ENCODE peak calls at places on chromosomes 6 and 20, in four cellular contexts. I is WTC11, Z is HepG2, K is K562. T is an unnamed sample.

GRCh38 chr6:15781890-15782289 is 119.1 kb upstream of the DTNBP1 start:
- DNase-seq in I (no peak), Z (no peak), K (no peak), T (no peak)

GRCh38 chr20:63309261-63310071 is 16.5 kb downstream of the COL20A1 start:
- DNase-seq in I (peak), Z (peak), K (peak), T (peak)

GRCh38 chr20:8423482-8423881 is 291.4 kb downstream of the PLCB1 start:
- DNase-seq in I (no peak), Z (no peak), K (no peak), T (no peak)

GRCh38 chr6:35057449-35058030 is 83.6 kb downstream of the TCP11 start:
- DNase-seq in I (no peak), Z (no peak), K (no peak), T (no peak)

GRCh38 chr6:108293527-108294296 is 1.1 kb upstream of the AFG1L start:
- DNase-seq in I (no peak), Z (no peak), K (no peak), T (no peak)

GRCh38 chr20:58662142-58662473 is 11.0 kb downstream of the STX16 start:
- DNase-seq in I (no peak), Z (no peak), K (no peak), T (no peak)

GRCh38 chr6:52522151-52522626 is 54.7 kb downstream of the TRAM2 start:
- DNase-seq in I (no peak), Z (no peak), K (no peak), T (no peak)

GRCh38 chr20:53658327-53658726 is 64.7 kb upstream of the ZNF217 start:
- DNase-seq in I (no peak), Z (no peak), K (no peak), T (no peak)

GRCh38 chr20:3085571-3086072 is 1.1 kb upstream of the AVP start:
- DNase-seq in I (no peak), Z (no peak), K (no peak), T (no peak)

GRCh38 chr20:34065260-34065659 is 46.8 kb downstream of the EIF2S2 start:
- DNase-seq in I (no peak), Z (no peak), K (no peak), T (no peak)

GRCh38 chr6:155100087-155100486 is 105.0 kb downstream of the TIAM2 start:
- DNase-seq in I (no peak), Z (no peak), K (no peak), T (no peak)

GRCh38 chr6:30742316-30743098 is at the start of gene FLOT1:
- DNase-seq in I (peak), Z (peak), K (peak), T (peak)

GRCh38 chr20:14986656-14987055 is 649.2 kb upstream of the FLRT3 start:
- DNase-seq in I (no peak), Z (no peak), K (no peak), T (no peak)

GRCh38 chr20:36893801-36894200 is 17.9 kb downstream of the TLDC2 start:
- DNase-seq in I (no peak), Z (no peak), K (no peak), T (no peak)

GRCh38 chr6:31822038-31822821 is 5.3 kb upstream of the HSPA1B start:
- DNase-seq in I (peak), Z (peak), K (peak), T (peak)

GRCh38 chr6:8888468-8888867 is 453.1 kb upstream of the SLC35B3 start:
- DNase-seq in I (no peak), Z (peak), K (no peak), T (no peak)

GRCh38 chr20:15061955-15062354 is 724.5 kb upstream of the FLRT3 start:
- DNase-seq in I (no peak), Z (peak), K (no peak), T (no peak)

GRCh38 chr6:116530436-116530835 is 15.0 kb downstream of the TRAPPC3L start:
- DNase-seq in I (no peak), Z (peak), K (no peak), T (no peak)

GRCh38 chr6:105274678-105275077 is 94.9 kb upstream of the POPDC3 start:
- DNase-seq in I (no peak), Z (no peak), K (no peak), T (no peak)

GRCh38 chr6:148343028-148343374 is 363 bp downstream of the SASH1 start:
- DNase-seq in I (peak), Z (no peak), K (no peak), T (no peak)

GRCh38 chr20:1651268-1651667 is 6.3 kb downstream of the SIRPG start:
- DNase-seq in I (no peak), Z (no peak), K (no peak), T (no peak)

GRCh38 chr20:17735206-17735804 is 35.5 kb downstream of the BANF2 start:
- DNase-seq in I (no peak), Z (no peak), K (no peak), T (no peak)

GRCh38 chr20:22473293-22473692 is 111.1 kb downstream of the FOXA2 start:
- DNase-seq in I (no peak), Z (no peak), K (no peak), T (no peak)

GRCh38 chr20:63134201-63134612 is 81.7 kb downstream of the YTHDF1 start:
- DNase-seq in I (peak), Z (no peak), K (peak), T (peak)

GRCh38 chr20:44247676-44248419 is 740 bp downstream of the GDAP1L1 start:
- DNase-seq in I (peak), Z (peak), K (peak), T (peak)

GRCh38 chr6:57265755-57266221 is 43.7 kb upstream of the RAB23 start:
- DNase-seq in I (no peak), Z (no peak), K (no peak), T (no peak)

GRCh38 chr20:41631826-41632225 is 13.6 kb upstream of the CHD6 start:
- DNase-seq in I (no peak), Z (no peak), K (no peak), T (no peak)

GRCh38 chr6:43120938-43121913 is 45.1 kb downstream of the PTK7 start:
- DNase-seq in I (no peak), Z (no peak), K (no peak), T (no peak)

GRCh38 chr6:26202811-26203583 is 115.8 kb downstream of the HFE start:
- DNase-seq in I (no peak), Z (no peak), K (no peak), T (no peak)

GRCh38 chr6:26207248-26207801 is 120.1 kb downstream of the HFE start:
- DNase-seq in I (no peak), Z (no peak), K (no peak), T (no peak)

GRCh38 chr6:26205161-26205624 is 118.0 kb downstream of the HFE start:
- DNase-seq in I (peak), Z (peak), K (peak), T (peak)

GRCh38 chr6:26204332-26205160 is 117.3 kb downstream of the HFE start:
- DNase-seq in I (peak), Z (peak), K (peak), T (peak)

GRCh38 chr6:26205625-26206574 is 118.7 kb downstream of the HFE start:
- DNase-seq in I (no peak), Z (peak), K (no peak), T (no peak)
- TF ChIP-seq SP1 in I (no peak), Z (no peak), K (peak), T (no peak)

GRCh38 chr20:21048841-21049273 is 57.3 kb downstream of the LINC00237 start:
- DNase-seq in I (peak), Z (peak), K (peak), T (peak)
- TF ChIP-seq ELF4 in I (no peak), Z (no peak), K (no peak), T (no peak)

GRCh38 chr6:70673054-70673453 is 5.4 kb downstream of the SMAP1 start:
- DNase-seq in I (no peak), Z (peak), K (no peak), T (no peak)
- TF ChIP-seq SP1 in I (no peak), Z (no peak), K (no peak), T (no peak)

GRCh38 chr6:1313755-1314503 is 2.0 kb downstream of the FOXQ1 start:
- DNase-seq in I (peak), Z (peak), K (no peak), T (peak)
- TF ChIP-seq ELF4 in I (no peak), Z (no peak), K (no peak), T (no peak)

GRCh38 chr6:91816335-91816734 is 1229.5 kb upstream of the MAP3K7 start:
- DNase-seq in I (no peak), Z (no peak), K (no peak), T (no peak)

DNA sequence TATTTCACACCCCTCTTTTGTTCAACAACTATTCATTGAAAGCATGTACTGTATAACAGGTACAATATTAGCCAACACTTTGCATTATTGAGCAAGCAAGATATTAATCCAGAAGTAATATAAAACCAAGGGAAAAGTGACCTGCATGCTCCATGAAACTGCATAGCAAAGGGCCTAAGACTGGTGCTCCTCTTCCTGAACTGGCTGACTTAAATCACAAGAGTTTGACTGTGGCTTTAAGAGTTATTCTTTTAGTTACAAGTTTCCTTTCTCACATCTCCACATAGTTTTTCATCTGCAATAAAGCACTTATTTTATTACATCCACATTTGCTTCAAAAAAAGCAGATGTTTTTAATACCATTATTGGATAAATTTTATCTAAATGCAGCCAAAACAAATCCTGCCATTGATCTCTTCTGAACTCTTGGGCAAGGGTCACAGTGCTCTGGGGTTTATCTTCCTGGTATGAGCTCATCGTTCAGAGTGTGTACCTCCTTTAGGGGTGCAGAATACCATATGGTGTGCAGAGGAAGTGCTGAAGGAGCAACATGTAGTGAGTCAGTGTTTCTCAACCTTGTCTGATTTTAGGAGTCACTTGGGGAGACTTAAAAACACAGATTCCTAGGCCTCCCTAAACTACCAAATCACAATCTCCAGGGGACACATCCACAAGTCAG is 1225.9 kb upstream of the MAP3K7 start:
- DNase-seq in I (no peak), Z (no peak), K (no peak), T (no peak)
- TF ChIP-seq SP1 in I (no peak), Z (no peak), K (no peak), T (no peak)

DNA sequence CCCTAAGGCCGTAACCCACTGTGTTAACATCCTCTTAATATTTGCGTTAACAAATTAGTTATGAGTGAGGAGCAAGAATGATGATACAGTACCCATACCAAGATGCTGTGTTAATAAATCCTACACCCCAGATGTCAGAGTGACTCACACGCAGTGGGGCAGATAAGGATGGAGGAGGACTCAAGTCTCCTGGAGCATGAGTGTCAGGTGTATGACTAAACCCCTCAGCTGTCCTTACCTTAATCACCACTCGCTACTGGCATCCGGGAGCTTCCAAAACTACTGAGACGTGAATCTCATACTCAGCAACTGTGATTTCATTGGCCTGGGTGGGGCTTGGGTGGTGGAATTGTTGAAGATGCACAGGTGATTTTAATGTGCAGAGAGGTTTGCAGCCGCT is 131.3 kb upstream of the MTHFD1L start:
- DNase-seq in I (no peak), Z (no peak), K (no peak), T (no peak)
- TF ChIP-seq ELF4 in I (no peak), Z (no peak), K (no peak), T (no peak)

GRCh38 chr6:128487055-128487454 is 33.3 kb downstream of the PTPRK start:
- DNase-seq in I (peak), Z (peak), K (no peak), T (peak)
- TF ChIP-seq SP1 in I (no peak), Z (no peak), K (no peak), T (no peak)